ENCODE peak calls at places on chromosome 12, in ten cellular contexts. Y is GM12878; B is stomach; D is tibial artery; Q is thoracic aorta; F is CD8-positive, alpha-beta T cell; X is DND-41; V is ovary; N is Panc1; U is body of pancreas. C is an unnamed sample.

GRCh38 chr12:109020750-109021380 is at the start of gene SVOP:
- DNase-seq in F (peak; percentile 8), X (peak; percentile 35), V (peak; percentile 86), D (peak; percentile 37), U (peak; percentile 73), Y (no peak), N (no peak), Q (peak; percentile 3), B (peak; percentile 58), C (peak; percentile 23)

GRCh38 chr12:117036547-117036946 is 62.7 kb downstream of the TESC start:
- DNase-seq in X (no peak), F (no peak), N (no peak), Y (no peak), B (no peak), U (no peak), V (peak; percentile 25), D (no peak), Q (no peak), C (no peak)

GRCh38 chr12:2057041-2057792 is 4.4 kb downstream of the CACNA1C start:
- DNase-seq in F (peak; percentile 36), Y (no peak), D (peak; percentile 66), V (peak; percentile 69), U (peak; percentile 44), Q (no peak), X (peak; percentile 57), B (peak; percentile 60), N (peak; percentile 7), C (no peak)

GRCh38 chr12:121966959-121967358 is 48.6 kb downstream of the CFAP251 start:
- DNase-seq in D (no peak), Q (no peak), X (no peak), N (no peak), V (no peak), U (no peak), F (no peak), B (no peak), Y (no peak), C (no peak)

GRCh38 chr12:122847921-122848421 is 12.7 kb downstream of the HIP1R start:
- DNase-seq in U (no peak), N (no peak), F (no peak), X (no peak), V (no peak), D (no peak), Y (no peak), Q (no peak), B (no peak), C (no peak)

GRCh38 chr12:93592641-93593396 is 20.3 kb downstream of the SOCS2 start:
- DNase-seq in Q (no peak), U (no peak), D (no peak), N (no peak), V (no peak), B (no peak), F (no peak), Y (no peak), X (peak; percentile 51), C (no peak)

GRCh38 chr12:52585951-52586350 is 12.3 kb upstream of the KRT74 start:
- DNase-seq in X (peak; percentile 10), N (no peak), Y (no peak), Q (no peak), D (peak; percentile 14), V (no peak), F (peak; percentile 85), U (no peak), B (no peak), C (no peak)

GRCh38 chr12:80864046-80864735 is 73.5 kb downstream of the LIN7A start:
- DNase-seq in N (no peak), Q (no peak), F (no peak), D (no peak), Y (no peak), X (no peak), B (no peak), V (no peak), U (no peak), C (no peak)

GRCh38 chr12:48999371-49000131 is at the start of gene DDN:
- DNase-seq in X (peak; percentile 83), V (no peak), D (no peak), Q (no peak), B (peak; percentile 46), U (peak; percentile 24), N (no peak), F (peak; percentile 56), Y (no peak), C (peak; percentile 82)

GRCh38 chr12:118020036-118020435 is 3.5 kb downstream of the RFC5 start:
- DNase-seq in Q (no peak), X (no peak), Y (no peak), D (no peak), B (no peak), N (no peak), U (no peak), V (no peak), F (no peak), C (no peak)

GRCh38 chr12:30694971-30695326 is 720 bp downstream of the IPO8 start:
- DNase-seq in Y (no peak), F (peak; percentile 7), N (no peak), X (peak; percentile 15), Q (no peak), V (peak; percentile 50), D (peak; percentile 50), U (peak; percentile 62), B (peak; percentile 40), C (no peak)

GRCh38 chr12:105555556-105555973 is 225.1 kb downstream of the C12orf75 start:
- DNase-seq in V (no peak), Y (no peak), F (no peak), X (no peak), N (no peak), U (peak; percentile 16), B (no peak), D (no peak), Q (no peak), C (no peak)

GRCh38 chr12:27907766-27908165 is 64.8 kb downstream of the PTHLH start:
- DNase-seq in N (no peak), F (no peak), U (no peak), V (no peak), B (no peak), D (no peak), Q (no peak), Y (no peak), X (no peak), C (no peak)

GRCh38 chr12:116592116-116592637 is 33.0 kb downstream of the MAP1LC3B2 start:
- DNase-seq in N (no peak), Y (no peak), D (peak; percentile 29), U (peak; percentile 64), Q (no peak), X (no peak), B (peak; percentile 84), V (peak; percentile 87), F (no peak), C (no peak)

DNA sequence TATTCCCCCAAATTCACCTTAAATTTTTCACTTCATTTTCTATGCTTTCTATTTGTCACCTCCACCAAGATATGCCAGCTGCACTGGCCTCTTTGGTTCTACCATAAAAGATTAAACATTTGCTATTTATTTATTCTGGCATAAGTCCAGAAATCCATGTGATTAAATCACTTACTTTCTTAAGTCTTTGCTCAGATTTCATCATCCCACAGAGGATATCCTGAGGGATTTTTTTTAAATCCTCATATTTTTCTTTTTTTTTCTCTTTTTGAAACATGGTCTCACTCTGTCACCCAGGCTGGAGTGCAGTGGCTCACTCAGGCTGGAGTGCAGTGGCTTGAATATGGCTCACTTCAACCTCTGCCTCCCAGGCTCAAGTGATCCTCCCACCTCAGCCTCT is 645.5 kb upstream of the ATXN7L3B start:
- DNase-seq in Y (no peak), B (no peak), D (no peak), V (no peak), X (no peak), F (no peak), N (no peak), Q (no peak), U (no peak), C (no peak)
- H3K27me3 ChIP-seq in Y (no peaks in the 10 kb centered on the region), B (no peaks in the 10 kb centered on the region), D (no peaks in the 10 kb centered on the region), V (no peaks in the 10 kb centered on the region), X (no peaks in the 10 kb centered on the region), F (no peaks in the 10 kb centered on the region), N (no peaks in the 10 kb centered on the region), Q (no peaks in the 10 kb centered on the region), U (no peaks in the 10 kb centered on the region), C (no peaks in the 10 kb centered on the region)

DNA sequence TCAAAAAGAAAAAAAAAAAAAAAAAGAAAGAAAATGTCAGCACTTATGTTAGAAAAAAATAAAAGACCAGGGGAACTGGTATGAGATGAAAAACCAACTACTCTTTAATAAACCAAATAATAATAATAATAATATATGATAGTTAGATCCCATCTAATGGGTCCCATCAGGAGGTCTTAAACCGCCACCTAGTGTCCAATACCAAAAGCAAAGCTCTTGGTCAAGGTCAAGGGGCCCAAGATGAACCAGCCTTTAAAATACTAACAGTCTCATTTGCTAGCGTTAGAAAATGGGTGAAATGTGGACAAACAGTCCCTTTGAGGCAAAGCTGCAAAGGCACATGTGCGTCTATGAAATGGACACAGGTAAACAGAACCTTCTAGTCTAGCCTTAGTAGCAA is 12.3 kb downstream of the BRAP start:
- DNase-seq in N (no peak), V (no peak), Q (no peak), Y (no peak), B (no peak), U (no peak), D (no peak), F (no peak), X (no peak), C (no peak)
- TF ChIP-seq CTCF in N (peak; percentile 74), V (no peak), Q (peak; percentile 26), Y (peak; percentile 51), B (peak; percentile 11), U (no peak), D (peak; percentile 28), F (no peak), X (peak; percentile 46), C (peak; percentile 51)

GRCh38 chr12:56206373-56207166 is 15.2 kb downstream of the RNF41 start:
- DNase-seq in B (peak; percentile 58), Y (no peak), D (peak; percentile 57), N (no peak), X (peak; percentile 38), V (peak; percentile 54), U (peak; percentile 69), Q (no peak), F (peak; percentile 31), C (no peak)
- H3K36me3 ChIP-seq in B (peaks cover 77% of the 10 kb centered on the region), Y (peaks cover 15% of the 10 kb centered on the region), D (peaks cover 69% of the 10 kb centered on the region), N (peaks cover 15% of the 10 kb centered on the region), X (peaks cover 43% of the 10 kb centered on the region), V (peaks cover 2% of the 10 kb centered on the region), U (no peaks in the 10 kb centered on the region), Q (peaks cover 64% of the 10 kb centered on the region), F (peaks cover 41% of the 10 kb centered on the region), C (peaks cover 28% of the 10 kb centered on the region)

DNA sequence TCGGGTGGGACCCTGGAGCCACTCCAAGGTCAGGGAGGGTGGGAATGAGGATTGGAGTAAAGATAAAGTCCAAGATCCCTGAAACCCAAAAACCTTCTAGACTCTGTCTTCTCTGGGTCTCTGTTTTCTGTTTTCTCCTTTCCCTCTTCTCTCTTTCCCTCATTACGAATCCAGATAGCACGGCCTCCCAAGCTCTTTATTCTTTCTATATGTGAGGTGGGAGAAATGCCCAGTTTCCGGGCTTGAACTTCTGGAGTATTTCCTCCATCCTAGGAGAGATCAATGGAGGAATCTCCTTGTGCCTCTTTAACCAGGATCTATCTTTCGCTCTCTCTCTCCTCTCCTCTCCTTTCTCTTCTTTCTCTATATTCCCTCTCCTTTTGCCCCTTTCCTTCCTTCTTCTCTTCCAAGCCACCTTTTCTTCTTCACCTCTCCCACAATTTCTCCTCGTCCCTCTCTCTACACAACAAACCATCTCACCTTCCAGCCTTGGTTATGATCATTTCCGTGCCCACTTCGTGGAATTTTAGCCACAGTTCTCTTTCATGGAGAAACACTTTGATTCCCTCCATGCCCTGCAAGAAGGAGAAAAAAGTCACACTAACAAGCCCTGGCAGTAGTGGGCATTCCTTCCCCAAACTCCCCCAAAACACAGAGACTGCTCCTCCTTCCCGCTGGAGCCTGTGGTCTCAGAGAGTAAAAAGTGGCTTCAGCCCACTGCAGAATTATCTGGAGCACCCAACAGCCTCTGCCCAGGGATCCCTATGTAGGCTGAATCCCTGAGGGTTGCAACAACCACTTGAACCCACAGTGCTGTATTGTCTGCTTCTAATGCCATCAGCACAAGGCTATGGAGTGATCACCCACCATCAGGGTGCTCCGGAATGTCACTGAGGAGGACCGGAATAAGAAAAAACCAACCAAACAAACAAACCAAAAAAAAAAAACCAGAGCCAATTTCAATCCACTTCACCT is 4.3 kb downstream of the TBX5 start:
- DNase-seq in B (no peak), N (no peak), U (no peak), Y (no peak), Q (no peak), D (no peak), V (no peak), F (no peak), X (no peak), C (no peak)
- H3K27me3 ChIP-seq in B (peaks cover 48% of the 10 kb centered on the region), N (peaks cover 5% of the 10 kb centered on the region), U (no peaks in the 10 kb centered on the region), Y (peaks cover 14% of the 10 kb centered on the region), Q (peaks cover 49% of the 10 kb centered on the region), D (no peaks in the 10 kb centered on the region), V (no peaks in the 10 kb centered on the region), F (peaks cover 28% of the 10 kb centered on the region), X (peaks cover 6% of the 10 kb centered on the region), C (peaks cover 4% of the 10 kb centered on the region)

C was measured in GM06990.